ENCODE peak calls at places on chromosomes 4 and X, in seven cellular contexts. G is GM23338, C is A549, Q is HCT116, S is SK-N-SH, N is HepG2, A is K562. I is an unnamed sample.

GRCh38 chrX:39823848-39824247 is 273.9 kb downstream of the BCOR start:
- DNase-seq in G (no peak), C (no peak), Q (no peak), S (no peak), N (no peak), A (no peak), I (no peak)

GRCh38 chrX:10512258-10512657 is 108.1 kb downstream of the MID1 start:
- DNase-seq in G (no peak), C (no peak), Q (no peak), S (peak; percentile 17), N (no peak), A (no peak), I (no peak)

GRCh38 chr4:188201851-188202250 is 62.6 kb downstream of the TRIML1 start:
- DNase-seq in G (no peak), C (no peak), Q (no peak), S (no peak), N (no peak), A (no peak), I (no peak)

GRCh38 chr4:150302553-150302952 is 224.3 kb downstream of the DCLK2 start:
- DNase-seq in G (no peak), C (peak; percentile 16), Q (peak; percentile 53), S (no peak), N (peak; percentile 74), A (peak; percentile 55), I (peak; percentile 82)

GRCh38 chrX:134622056-134622812 is 36.0 kb downstream of the PLAC1 start:
- DNase-seq in G (peak; percentile 47), C (peak; percentile 39), Q (peak; percentile 23), S (no peak), N (no peak), A (peak; percentile 57), I (no peak)

GRCh38 chrX:50799531-50799961 is 14.4 kb downstream of the SHROOM4 start:
- DNase-seq in G (no peak), C (no peak), Q (no peak), S (no peak), N (no peak), A (no peak), I (no peak)

GRCh38 chrX:87941841-87942240 is 424.2 kb downstream of the KLHL4 start:
- DNase-seq in G (no peak), C (no peak), Q (no peak), S (no peak), N (no peak), A (no peak), I (no peak)

GRCh38 chr4:148216866-148217814 is 225.1 kb downstream of the NR3C2 start:
- DNase-seq in G (no peak), C (no peak), Q (no peak), S (no peak), N (no peak), A (no peak), I (no peak)

GRCh38 chr4:183333983-183334382 is 11.8 kb upstream of the CLDN24 start:
- DNase-seq in G (no peak), C (peak; percentile 31), Q (peak; percentile 62), S (no peak), N (peak; percentile 81), A (no peak), I (no peak)

GRCh38 chr4:30770049-30770549 is 49.9 kb downstream of the PCDH7 start:
- DNase-seq in G (no peak), C (no peak), Q (peak; percentile 97), S (no peak), N (no peak), A (no peak), I (no peak)

DNA sequence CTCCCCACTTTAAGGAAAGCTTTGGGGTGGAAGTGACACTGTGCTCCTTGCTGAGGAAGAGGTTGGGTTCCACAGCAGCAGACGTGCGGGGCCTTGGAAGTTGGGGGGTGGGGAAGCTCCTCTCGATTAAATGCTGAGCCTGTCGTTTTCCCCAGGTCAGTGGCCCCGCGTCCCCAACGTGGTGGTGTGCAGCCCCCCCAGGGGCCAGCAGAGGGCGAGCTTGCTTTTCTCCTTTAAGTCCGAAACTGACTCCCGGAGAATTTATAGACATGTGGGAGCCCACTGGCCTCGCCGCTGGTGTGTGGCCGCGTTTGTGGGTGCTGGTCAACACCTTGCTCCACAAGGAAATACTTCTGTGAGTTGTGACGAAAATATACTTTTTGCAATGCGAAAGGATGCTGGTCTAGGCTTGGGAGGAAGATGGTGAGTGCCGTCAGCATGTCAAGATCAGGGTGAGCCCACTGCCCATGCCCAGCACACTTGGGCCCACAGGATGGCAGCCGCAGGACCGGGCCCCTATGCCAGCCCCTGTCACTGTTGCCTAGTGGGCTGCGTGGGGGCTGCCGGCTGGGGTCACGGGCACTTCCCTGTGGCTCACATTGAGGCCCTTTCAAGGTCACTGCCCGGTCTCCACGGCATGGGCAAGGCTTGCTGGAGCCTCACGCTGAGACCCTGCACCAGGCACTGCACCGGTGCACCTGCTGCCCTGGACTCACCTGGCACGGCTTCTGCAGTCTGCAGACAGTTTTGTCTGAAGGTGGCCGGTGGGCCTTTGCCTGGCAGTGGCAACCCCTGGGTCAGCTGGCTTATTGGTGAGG is 9.4 kb downstream of the UVSSA start:
- DNase-seq in G (peak; percentile 90), C (peak; percentile 61), Q (no peak), S (peak; percentile 90), N (peak; percentile 36), A (peak; percentile 84), I (peak; percentile 30)
- TF ChIP-seq REST in G (no peak), C (no peak), Q (no peak), S (no peak), N (no peak), A (no peak), I (no peak)

GRCh38 chr4:75881476-75881875 is 20.8 kb downstream of the PPEF2 start:
- DNase-seq in G (no peak), C (no peak), Q (no peak), S (no peak), N (no peak), A (no peak), I (no peak)

GRCh38 chr4:75889537-75890199 is 12.6 kb downstream of the PPEF2 start:
- DNase-seq in G (no peak), C (no peak), Q (no peak), S (no peak), N (no peak), A (no peak), I (no peak)

GRCh38 chr4:75891611-75892010 is 10.6 kb downstream of the PPEF2 start:
- DNase-seq in G (no peak), C (no peak), Q (no peak), S (no peak), N (no peak), A (no peak), I (no peak)

GRCh38 chr4:75880278-75880677 is 22.0 kb downstream of the PPEF2 start:
- DNase-seq in G (no peak), C (no peak), Q (no peak), S (no peak), N (no peak), A (no peak), I (no peak)

DNA sequence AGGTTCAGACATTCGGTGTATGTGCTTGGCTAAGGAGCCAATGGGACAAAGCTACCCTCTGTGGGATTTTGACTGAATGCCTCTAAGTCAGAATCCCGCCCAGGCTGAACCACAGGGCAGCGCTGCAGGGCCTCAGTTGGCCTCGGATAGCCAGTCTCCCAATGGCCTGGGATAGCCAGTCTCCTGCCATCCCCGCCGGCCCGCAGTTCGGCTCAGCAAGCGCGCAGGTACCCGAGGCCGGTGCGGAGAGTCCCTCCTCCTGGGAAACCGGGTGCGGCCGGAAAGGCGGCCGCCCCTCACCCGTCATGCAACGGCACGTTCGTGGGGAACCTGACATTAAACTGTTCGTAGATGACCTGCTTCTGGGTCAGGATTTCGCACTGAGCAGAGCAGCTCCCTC is 16.1 kb downstream of the PPEF2 start:
- DNase-seq in G (peak; percentile 39), C (no peak), Q (no peak), S (no peak), N (no peak), A (no peak), I (no peak)
- TF ChIP-seq REST in G (no peak), C (no peak), Q (no peak), S (no peak), N (no peak), A (no peak), I (no peak)

GRCh38 chr4:1834047-1834769 is 21.7 kb downstream of the LETM1 start:
- DNase-seq in G (no peak), C (no peak), Q (no peak), S (no peak), N (no peak), A (no peak), I (no peak)
- TF ChIP-seq REST in G (no peak), C (no peak), Q (no peak), S (no peak), N (no peak), A (no peak), I (no peak)

DNA sequence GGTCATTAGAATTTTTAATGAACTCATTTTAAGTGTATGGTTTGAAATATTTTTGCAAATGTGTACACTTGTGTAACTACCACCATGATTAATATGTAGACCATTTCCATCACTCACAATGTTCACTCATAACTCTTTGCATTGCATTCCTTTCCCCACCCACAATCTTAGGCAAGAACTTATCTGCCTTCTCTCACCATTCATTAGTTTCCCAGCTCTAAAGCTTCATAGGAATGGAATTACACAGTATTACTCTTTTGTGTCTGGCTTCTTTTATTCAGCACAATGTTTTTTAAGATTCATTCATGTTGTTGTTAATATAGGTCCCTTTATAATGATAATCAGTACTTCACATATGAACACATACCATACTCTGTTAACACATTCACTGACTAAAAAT is 106.1 kb downstream of the ARAP2 start:
- DNase-seq in G (no peak), C (no peak), Q (no peak), S (no peak), N (no peak), A (no peak), I (no peak)
- TF ChIP-seq REST in G (no peak), C (no peak), Q (no peak), S (no peak), N (no peak), A (no peak), I (no peak)

GRCh38 chr4:120291541-120291940 is 224.9 kb upstream of the MAD2L1 start:
- DNase-seq in G (no peak), C (no peak), Q (no peak), S (no peak), N (no peak), A (no peak), I (no peak)

GRCh38 chr4:120290553-120290952 is 223.9 kb upstream of the MAD2L1 start:
- DNase-seq in G (no peak), C (no peak), Q (no peak), S (no peak), N (no peak), A (no peak), I (no peak)

GRCh38 chr4:120286813-120287212 is 220.2 kb upstream of the MAD2L1 start:
- DNase-seq in G (peak; percentile 40), C (peak; percentile 0), Q (no peak), S (no peak), N (no peak), A (no peak), I (no peak)
- TF ChIP-seq REST in G (no peak), C (no peak), Q (no peak), S (no peak), N (no peak), A (no peak), I (no peak)

DNA sequence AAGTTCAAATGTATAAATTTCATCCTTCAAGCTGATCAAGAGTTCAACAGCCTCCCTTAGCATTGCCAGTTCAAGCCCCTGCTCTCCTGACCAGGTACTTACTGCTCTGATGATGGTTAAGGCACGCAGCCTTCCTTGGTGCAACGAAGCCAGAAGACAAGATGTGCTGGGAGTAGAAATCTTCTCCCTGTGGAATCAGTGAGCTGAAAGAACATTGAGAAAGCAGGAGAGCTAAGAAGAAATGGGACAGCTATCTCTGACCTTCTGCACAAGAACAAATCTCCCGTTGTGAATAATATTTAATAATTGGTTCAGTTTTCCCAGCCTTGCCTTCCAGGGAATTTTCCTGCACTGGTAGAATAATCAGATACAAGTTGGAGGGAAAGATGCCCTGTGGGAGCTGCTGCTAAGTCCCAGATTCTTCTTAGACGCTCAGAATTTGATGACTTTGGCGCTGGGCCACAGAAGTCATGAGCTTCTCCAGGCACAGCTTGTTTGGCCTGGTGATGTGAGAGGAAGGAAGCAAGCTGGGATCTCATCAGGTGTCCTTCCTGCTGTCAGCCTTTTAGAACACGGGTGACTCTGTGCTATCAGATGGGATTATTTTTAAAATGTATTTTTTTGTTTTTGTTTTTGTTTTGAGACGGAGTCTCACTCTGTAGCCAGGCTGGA is 77.8 kb downstream of the CD38 start:
- DNase-seq in G (no peak), C (no peak), Q (no peak), S (no peak), N (no peak), A (no peak), I (no peak)
- TF ChIP-seq REST in G (no peak), C (no peak), Q (no peak), S (no peak), N (no peak), A (no peak), I (no peak)

I was measured in HL-60.